ENCODE peak calls at places on chromosomes 1 and 21, in seven cellular contexts. P is GM13977, J is uterus, S is LHCN-M2, Q is T-helper 2 cell, T is nucleus accumbens, O is A549. G is an unnamed sample.

GRCh38 chr1:241639653-241640148 is 468 bp downstream of the CHML start:
- DNase-seq in T (no peak), O (peak), S (no peak), P (no peak), J (no peak), Q (peak), G (peak)

GRCh38 chr1:213572939-213573647 is 414.7 kb upstream of the PROX1 start:
- DNase-seq in O (no peak), S (no peak), Q (no peak), T (no peak), P (no peak), J (no peak), G (no peak)

GRCh38 chr1:1058088-1058905 is 15.8 kb downstream of the RNF223 start:
- DNase-seq in O (no peak), P (no peak), J (no peak), Q (no peak), T (no peak), S (no peak), G (no peak)

GRCh38 chr1:245079021-245079609 is 75.7 kb upstream of the KIF26B start:
- DNase-seq in Q (no peak), S (peak), J (no peak), O (peak), T (no peak), P (no peak), G (no peak)

GRCh38 chr21:17492415-17493168 is 20.3 kb upstream of the CXADR start:
- DNase-seq in Q (no peak), O (no peak), T (no peak), J (no peak), S (no peak), P (no peak), G (no peak)

GRCh38 chr21:26565546-26565945 is 7.5 kb downstream of the CYYR1 start:
- DNase-seq in O (no peak), Q (no peak), S (no peak), J (no peak), T (no peak), P (no peak), G (no peak)

GRCh38 chr1:151193304-151193703 is 3.3 kb upstream of the VPS72 start:
- DNase-seq in O (no peak), J (no peak), T (no peak), S (no peak), P (no peak), Q (no peak), G (no peak)

GRCh38 chr1:108896160-108897150 is 19.7 kb downstream of the GPSM2 start:
- DNase-seq in T (no peak), Q (no peak), O (no peak), P (no peak), S (peak), J (no peak), G (no peak)

GRCh38 chr1:169886931-169887330 is 6.8 kb downstream of the SCYL3 start:
- DNase-seq in S (no peak), Q (no peak), P (no peak), J (no peak), T (no peak), O (no peak), G (no peak)

GRCh38 chr1:10781137-10781536 is 15.3 kb downstream of the CASZ1 start:
- DNase-seq in P (no peak), Q (no peak), T (no peak), O (no peak), J (no peak), S (no peak), G (no peak)

GRCh38 chr1:72051538-72051937 is 230.8 kb downstream of the NEGR1 start:
- DNase-seq in J (no peak), Q (no peak), S (peak), O (no peak), T (no peak), P (no peak), G (no peak)

GRCh38 chr1:213892471-213892870 is 95.3 kb upstream of the PROX1 start:
- DNase-seq in T (no peak), O (no peak), J (no peak), P (no peak), S (no peak), Q (no peak), G (no peak)

GRCh38 chr1:8962812-8963669 is 17.4 kb downstream of the CA6 start:
- DNase-seq in T (no peak), Q (no peak), O (peak), S (peak), P (peak), J (no peak), G (peak)

GRCh38 chr1:48576565-48576964 is 104.6 kb upstream of the SPATA6 start:
- DNase-seq in J (no peak), S (no peak), P (no peak), O (no peak), Q (no peak), T (no peak), G (no peak)

GRCh38 chr1:221708076-221708571 is 33.8 kb downstream of the DUSP10 start:
- DNase-seq in T (no peak), Q (no peak), P (peak), S (peak), J (no peak), O (no peak), G (no peak)

GRCh38 chr1:1894354-1895049 is 3.6 kb upstream of the GNB1 start:
- DNase-seq in P (no peak), S (no peak), T (no peak), J (no peak), O (no peak), Q (no peak), G (no peak)

GRCh38 chr1:76919123-76919522 is 51.8 kb downstream of the ST6GALNAC5 start:
- DNase-seq in P (no peak), J (no peak), O (no peak), T (no peak), S (no peak), Q (no peak), G (no peak)

GRCh38 chr1:2981388-2981787 is 39.9 kb upstream of the ACTRT2 start:
- DNase-seq in S (no peak), Q (no peak), P (no peak), T (no peak), J (no peak), O (no peak), G (no peak)

GRCh38 chr1:246971322-246971721 is 36.5 kb downstream of the ZNF695 start:
- DNase-seq in P (no peak), S (peak), O (peak), J (peak), Q (no peak), T (no peak), G (no peak)

GRCh38 chr1:67214420-67215174 is 48.3 kb downstream of the IL23R start:
- DNase-seq in P (no peak), S (peak), Q (no peak), T (no peak), J (no peak), O (peak), G (no peak)

GRCh38 chr1:175853681-175854080 is 110.3 kb upstream of the TNR start:
- DNase-seq in S (no peak), Q (no peak), P (no peak), T (no peak), J (no peak), O (no peak), G (no peak)

GRCh38 chr1:46198026-46198826 is at the start of gene POMGNT1:
- DNase-seq in Q (peak), O (peak), S (no peak), P (peak), J (peak), T (peak), G (peak)

GRCh38 chr1:33181038-33181861 is 593 bp downstream of the TRIM62 start:
- DNase-seq in T (no peak), P (peak), J (peak), O (peak), S (peak), Q (peak), G (peak)

G was measured in 8988T.